ENCODE peak calls at places on chromosomes 3 and 15, in seven cellular contexts. F is MM.1S, R is H9, N is spleen, K is psoas muscle, H is SJSA1, O is heart left ventricle. P is an unnamed sample. For H3K4me1, the result is how much of the 10 kb centered on the place peaks cover.

GRCh38 chr3:46266598-46266997 is 24.3 kb downstream of the CCR3 start:
- DNase-seq in F (no peak), R (no peak), N (no peak), K (no peak), H (no peak), O (no peak), P (no peak)

GRCh38 chr15:89021224-89021623 is 67.0 kb upstream of the ABHD2 start:
- DNase-seq in F (no peak), R (no peak), N (no peak), K (no peak), H (no peak), O (no peak), P (no peak)

GRCh38 chr3:30331519-30331918 is 274.9 kb upstream of the TGFBR2 start:
- DNase-seq in F (no peak), R (no peak), N (no peak), K (no peak), H (no peak), O (no peak), P (no peak)

GRCh38 chr15:47812436-47813109 is 95.3 kb downstream of the SEMA6D start:
- DNase-seq in F (peak), R (no peak), N (no peak), K (no peak), H (peak), O (no peak), P (no peak)

GRCh38 chr3:2206536-2206935 is 107.9 kb downstream of the CNTN4 start:
- DNase-seq in F (no peak), R (no peak), N (no peak), K (no peak), H (no peak), O (no peak), P (no peak)

GRCh38 chr3:148950806-148951205 is 40.5 kb upstream of the GYG1 start:
- DNase-seq in F (peak), R (no peak), N (no peak), K (no peak), H (no peak), O (no peak), P (no peak)

GRCh38 chr3:195892355-195893120 is 15.8 kb downstream of the TNK2 start:
- DNase-seq in F (no peak), R (no peak), N (no peak), K (peak), H (no peak), O (peak), P (peak)

GRCh38 chr3:160852856-160853255 is 96.8 kb downstream of the PPM1L start:
- DNase-seq in F (no peak), R (no peak), N (no peak), K (no peak), H (no peak), O (no peak), P (no peak)

GRCh38 chr3:197374951-197375560 is 76.6 kb upstream of the DLG1 start:
- DNase-seq in F (no peak), R (no peak), N (peak), K (no peak), H (peak), O (no peak), P (peak)

GRCh38 chr3:197371521-197372075 is 73.2 kb upstream of the DLG1 start:
- DNase-seq in F (no peak), R (no peak), N (no peak), K (no peak), H (no peak), O (no peak), P (no peak)

GRCh38 chr3:197369545-197369944 is 71.1 kb upstream of the DLG1 start:
- DNase-seq in F (no peak), R (no peak), N (peak), K (no peak), H (no peak), O (no peak), P (no peak)

GRCh38 chr3:197373096-197373495 is 74.7 kb upstream of the DLG1 start:
- DNase-seq in F (no peak), R (no peak), N (peak), K (no peak), H (peak), O (no peak), P (no peak)

DNA sequence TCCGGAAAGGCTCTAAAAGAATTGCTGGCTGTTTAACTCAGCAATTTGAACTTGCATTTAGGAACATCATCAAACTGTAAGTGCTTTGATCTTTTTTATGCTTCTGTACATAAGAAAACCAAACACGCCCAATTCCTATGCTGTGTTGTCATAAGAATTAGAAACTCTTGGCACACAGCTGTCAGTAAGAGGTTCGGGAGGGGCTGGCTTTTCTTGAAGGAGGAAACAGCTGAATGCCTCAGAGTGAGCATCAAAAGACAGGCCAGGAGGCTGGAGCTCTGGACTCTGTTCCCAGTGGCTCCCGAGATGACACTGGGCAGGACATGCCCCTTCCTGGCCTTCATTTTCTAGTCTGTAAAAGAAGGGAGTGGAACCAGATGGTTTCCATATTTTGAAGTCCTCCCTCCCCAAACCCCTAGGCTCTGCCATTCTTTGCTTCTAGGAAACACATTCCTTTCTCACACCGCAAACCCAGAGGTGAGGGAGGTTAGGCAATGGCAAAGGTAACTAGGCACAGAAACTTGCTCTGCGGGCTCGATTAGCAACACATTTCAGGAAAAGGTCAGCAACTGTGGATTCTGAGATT is 73.8 kb upstream of the DLG1 start:
- DNase-seq in F (no peak), R (no peak), N (peak), K (no peak), H (peak), O (no peak), P (no peak)
- H3K27ac ChIP-seq in F (no peak), R (no peak), N (no peak), K (no peak), H (peak), O (no peak), P (no peak)

GRCh38 chr3:186102687-186103086 is 6.2 kb downstream of the ETV5 start:
- DNase-seq in F (no peak), R (no peak), N (no peak), K (peak), H (no peak), O (no peak), P (no peak)
- H3K4me1 ChIP-seq in F (under half), R (under half), N (under half), K (under half), H (under half), O (under half), P (under half)

GRCh38 chr15:84847382-84847781 is 30.2 kb downstream of the ALPK3 start:
- DNase-seq in F (no peak), R (no peak), N (no peak), K (no peak), H (no peak), O (no peak), P (no peak)

GRCh38 chr15:84840741-84841429 is 23.7 kb downstream of the ALPK3 start:
- DNase-seq in F (no peak), R (peak), N (no peak), K (peak), H (no peak), O (peak), P (peak)

GRCh38 chr15:84842781-84843180 is 25.6 kb downstream of the ALPK3 start:
- DNase-seq in F (no peak), R (no peak), N (no peak), K (no peak), H (no peak), O (peak), P (no peak)

GRCh38 chr15:84844964-84845363 is 27.8 kb downstream of the ALPK3 start:
- DNase-seq in F (no peak), R (no peak), N (no peak), K (no peak), H (no peak), O (peak), P (no peak)

DNA sequence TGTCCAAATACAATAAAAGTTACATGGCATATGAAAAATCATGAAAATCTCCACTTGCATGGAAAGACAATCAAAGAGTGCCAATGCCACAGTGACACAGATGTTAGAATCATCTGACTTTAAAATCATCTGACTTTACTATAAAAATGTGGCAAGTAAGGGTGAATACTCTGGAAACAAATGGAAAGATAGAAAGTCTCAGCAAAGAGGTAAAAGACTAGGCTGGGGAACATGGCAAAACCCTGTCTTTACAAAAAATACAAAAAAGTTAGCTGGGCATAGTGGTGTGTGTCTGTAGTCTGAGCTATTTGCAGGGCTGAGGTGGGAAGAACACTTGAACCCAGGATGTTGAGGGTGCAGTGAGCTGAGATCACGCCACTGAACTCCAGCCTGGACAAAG is 29.1 kb downstream of the ALPK3 start:
- DNase-seq in F (no peak), R (no peak), N (no peak), K (no peak), H (no peak), O (peak), P (no peak)
- H3K27ac ChIP-seq in F (no peak), R (no peak), N (no peak), K (peak), H (no peak), O (peak), P (no peak)

GRCh38 chr15:85406916-85407315 is 26.5 kb downstream of the AKAP13 start:
- DNase-seq in F (no peak), R (no peak), N (no peak), K (no peak), H (no peak), O (no peak), P (no peak)
- H3K4me1 ChIP-seq in F (under half), R (under half), N (under half), K (half or more), H (half or more), O (half or more), P (under half)

GRCh38 chr3:150149651-150150051 is 179.0 kb upstream of the PFN2 start:
- DNase-seq in F (no peak), R (no peak), N (no peak), K (no peak), H (no peak), O (no peak), P (peak)
- H3K27ac ChIP-seq in F (no peak), R (no peak), N (no peak), K (peak), H (no peak), O (no peak), P (peak)

GRCh38 chr3:192684151-192684550 is 43.2 kb downstream of the FGF12 start:
- DNase-seq in F (no peak), R (no peak), N (no peak), K (no peak), H (no peak), O (no peak), P (no peak)
- H3K4me1 ChIP-seq in F (under half), R (under half), N (under half), K (under half), H (under half), O (under half), P (under half)

DNA sequence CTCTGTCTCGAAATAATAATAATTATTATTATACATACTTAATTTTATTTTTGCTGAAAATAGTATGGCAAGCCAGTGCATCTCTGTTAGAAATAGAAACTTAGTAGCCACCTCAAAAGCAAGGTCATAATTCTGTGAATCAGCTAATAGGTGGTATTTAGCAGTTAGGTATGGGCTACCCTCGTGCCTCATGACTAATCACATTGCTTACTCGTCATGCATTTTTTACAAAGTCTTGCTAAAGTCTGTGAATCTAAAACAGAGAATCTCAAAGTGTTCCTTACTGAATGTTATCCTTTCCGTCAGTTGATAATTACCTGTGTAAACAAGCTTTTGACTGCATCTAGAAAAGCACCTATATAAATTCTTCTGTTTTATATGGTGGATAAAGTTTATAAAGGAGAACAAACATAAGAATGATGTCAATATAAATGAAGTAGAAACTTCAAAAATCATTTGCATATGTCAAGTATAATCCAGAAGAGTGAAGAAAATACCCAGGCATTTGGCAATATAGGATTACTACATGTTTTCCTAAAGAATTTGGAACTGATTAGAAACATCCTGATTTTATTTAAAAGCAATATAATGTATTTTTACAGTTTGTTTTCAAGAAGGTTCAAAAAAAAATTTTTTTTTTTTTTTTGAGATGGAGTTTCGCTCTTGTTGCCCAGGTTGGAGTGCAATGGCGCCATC is 6.2 kb downstream of the PPARG start:
- DNase-seq in F (no peak), R (no peak), N (no peak), K (no peak), H (no peak), O (no peak), P (no peak)
- H3K27ac ChIP-seq in F (no peak), R (no peak), N (no peak), K (no peak), H (no peak), O (no peak), P (no peak)

DNA sequence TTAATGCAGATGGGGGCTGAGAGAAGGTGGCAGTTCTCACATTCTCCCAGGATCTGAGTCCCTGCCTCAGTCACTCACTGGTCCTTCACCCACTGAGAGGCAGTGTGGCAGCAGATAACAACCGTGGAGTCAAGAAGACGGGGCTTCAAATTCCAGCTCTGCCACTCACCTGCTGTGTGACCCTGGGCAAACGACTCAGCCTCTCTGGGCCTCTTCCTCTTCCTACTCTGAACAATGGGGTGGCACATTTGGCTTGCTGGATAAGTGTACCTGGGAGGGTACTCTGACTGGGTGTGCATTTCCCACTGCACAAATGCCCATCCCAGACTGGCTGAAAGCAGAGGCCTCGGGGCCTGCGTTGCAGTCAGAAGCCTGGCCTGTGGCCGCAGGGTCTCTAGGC is 10.0 kb upstream of the IQSEC1 start:
- DNase-seq in F (no peak), R (no peak), N (no peak), K (no peak), H (no peak), O (no peak), P (no peak)
- H3K4me1 ChIP-seq in F (under half), R (under half), N (under half), K (under half), H (under half), O (under half), P (under half)

DNA sequence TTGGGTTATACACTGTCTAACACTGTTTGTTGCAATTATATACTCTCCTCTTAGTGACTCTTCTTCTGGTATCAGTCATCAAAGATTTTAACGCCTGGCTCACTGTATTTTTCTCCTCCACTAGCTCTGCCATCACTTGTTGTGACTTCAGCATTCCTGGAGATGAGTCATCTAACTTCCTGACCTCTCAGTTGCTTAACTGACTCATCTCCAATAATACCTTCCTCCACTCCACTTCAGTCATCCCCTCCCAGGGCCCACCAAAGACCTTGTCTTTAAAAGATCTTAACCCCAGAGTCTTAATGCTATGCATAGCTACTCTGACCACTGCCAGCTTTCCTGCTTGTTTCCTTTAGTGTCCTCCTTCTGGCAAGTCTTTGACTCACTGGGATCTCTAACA is 28.5 kb upstream of the CLSTN2 start:
- DNase-seq in F (no peak), R (peak), N (no peak), K (no peak), H (peak), O (no peak), P (no peak)
- H3K27ac ChIP-seq in F (no peak), R (no peak), N (no peak), K (no peak), H (no peak), O (no peak), P (no peak)